ENCODE peak calls at places on chromosomes 13 and 19, in nine cellular contexts. Q is H1, U is upper lobe of right lung, N is ovary, B is lung, K is cardiac muscle cell, X is pancreas, A is astrocyte of the cerebellum, R is ascending aorta. F is an unnamed sample.

GRCh38 chr19:46254776-46255175 is 25.2 kb downstream of the IGFL1 start:
- DNase-seq in B (no peak), N (no peak), X (no peak), U (no peak), K (no peak), Q (no peak), R (no peak), A (no peak), F (no peak)

GRCh38 chr19:17390665-17391370 is 3.2 kb downstream of the CCDC194 start:
- DNase-seq in Q (peak), K (peak), X (peak), U (peak), N (peak), R (peak), B (peak), A (peak), F (peak)

GRCh38 chr19:44846455-44847143 is 502 bp downstream of the NECTIN2 start:
- DNase-seq in N (peak), Q (peak), K (peak), R (no peak), A (no peak), X (peak), U (no peak), B (no peak), F (no peak)

GRCh38 chr19:51503891-51504290 is 2.3 kb upstream of the SIGLEC12 start:
- DNase-seq in K (no peak), N (no peak), X (no peak), U (no peak), Q (no peak), A (no peak), R (no peak), B (no peak), F (no peak)

GRCh38 chr13:109868583-109869311 is 82.4 kb upstream of the IRS2 start:
- DNase-seq in U (no peak), N (no peak), B (no peak), A (no peak), Q (no peak), R (no peak), X (no peak), K (no peak), F (peak)

GRCh38 chr13:27678306-27679040 is 56.8 kb downstream of the POLR1D start:
- DNase-seq in B (no peak), U (no peak), R (no peak), A (no peak), K (no peak), X (no peak), Q (no peak), N (no peak), F (no peak)

GRCh38 chr19:17872251-17873001 is 681 bp downstream of the SLC5A5 start:
- DNase-seq in B (no peak), N (no peak), A (no peak), R (no peak), U (no peak), K (no peak), X (no peak), Q (peak), F (no peak)

GRCh38 chr13:32330438-32330837 is 15.1 kb downstream of the BRCA2 start:
- DNase-seq in K (peak), X (no peak), U (no peak), A (no peak), N (no peak), R (no peak), B (no peak), Q (no peak), F (peak)

GRCh38 chr13:76148926-76149325 is 512.8 kb downstream of the LMO7 start:
- DNase-seq in B (no peak), Q (no peak), A (peak), N (no peak), K (peak), R (no peak), U (no peak), X (no peak), F (peak)

GRCh38 chr19:48511321-48511731 is 309 bp downstream of the LMTK3 start:
- DNase-seq in Q (peak), B (no peak), U (no peak), R (no peak), X (no peak), A (no peak), K (no peak), N (no peak), F (no peak)

GRCh38 chr13:45219938-45220375 is 19.1 kb upstream of the KCTD4 start:
- DNase-seq in A (no peak), Q (no peak), R (no peak), U (no peak), K (peak), N (no peak), X (no peak), B (no peak), F (peak)

GRCh38 chr13:68676513-68677115 is 1431.0 kb upstream of the ATXN8OS start:
- DNase-seq in Q (no peak), B (no peak), K (no peak), X (no peak), N (no peak), A (no peak), R (no peak), U (no peak), F (no peak)

GRCh38 chr19:3725640-3726310 is 17.6 kb downstream of the TJP3 start:
- DNase-seq in Q (peak), U (peak), K (peak), B (peak), X (peak), R (no peak), N (no peak), A (no peak), F (no peak)

GRCh38 chr13:73900591-73900990 is 233.6 kb downstream of the KLF12 start:
- DNase-seq in X (no peak), N (no peak), B (no peak), K (peak), U (no peak), A (peak), Q (no peak), R (no peak), F (no peak)

GRCh38 chr13:103866041-103866440 is 799.8 kb upstream of the SLC10A2 start:
- DNase-seq in X (no peak), A (no peak), K (no peak), B (no peak), N (no peak), Q (no peak), R (no peak), U (no peak), F (no peak)

GRCh38 chr19:2327773-2328400 is 499 bp downstream of the LSM7 start:
- DNase-seq in K (peak), Q (no peak), N (no peak), R (no peak), X (no peak), B (peak), U (no peak), A (peak), F (peak)

GRCh38 chr13:36553501-36553900 is 120.3 kb upstream of the SERTM1 start:
- DNase-seq in U (no peak), Q (no peak), R (no peak), A (no peak), B (no peak), K (peak), X (no peak), N (no peak), F (no peak)

GRCh38 chr19:10478903-10479384 is 24.2 kb downstream of the KEAP1 start:
- DNase-seq in K (peak), U (peak), A (peak), Q (peak), N (peak), X (peak), B (peak), R (peak), F (peak)
- H3K4me3 ChIP-seq in K (no peak), U (peak), A (peak), Q (no peak), N (peak), X (peak), B (no peak), R (peak), F (peak)

DNA sequence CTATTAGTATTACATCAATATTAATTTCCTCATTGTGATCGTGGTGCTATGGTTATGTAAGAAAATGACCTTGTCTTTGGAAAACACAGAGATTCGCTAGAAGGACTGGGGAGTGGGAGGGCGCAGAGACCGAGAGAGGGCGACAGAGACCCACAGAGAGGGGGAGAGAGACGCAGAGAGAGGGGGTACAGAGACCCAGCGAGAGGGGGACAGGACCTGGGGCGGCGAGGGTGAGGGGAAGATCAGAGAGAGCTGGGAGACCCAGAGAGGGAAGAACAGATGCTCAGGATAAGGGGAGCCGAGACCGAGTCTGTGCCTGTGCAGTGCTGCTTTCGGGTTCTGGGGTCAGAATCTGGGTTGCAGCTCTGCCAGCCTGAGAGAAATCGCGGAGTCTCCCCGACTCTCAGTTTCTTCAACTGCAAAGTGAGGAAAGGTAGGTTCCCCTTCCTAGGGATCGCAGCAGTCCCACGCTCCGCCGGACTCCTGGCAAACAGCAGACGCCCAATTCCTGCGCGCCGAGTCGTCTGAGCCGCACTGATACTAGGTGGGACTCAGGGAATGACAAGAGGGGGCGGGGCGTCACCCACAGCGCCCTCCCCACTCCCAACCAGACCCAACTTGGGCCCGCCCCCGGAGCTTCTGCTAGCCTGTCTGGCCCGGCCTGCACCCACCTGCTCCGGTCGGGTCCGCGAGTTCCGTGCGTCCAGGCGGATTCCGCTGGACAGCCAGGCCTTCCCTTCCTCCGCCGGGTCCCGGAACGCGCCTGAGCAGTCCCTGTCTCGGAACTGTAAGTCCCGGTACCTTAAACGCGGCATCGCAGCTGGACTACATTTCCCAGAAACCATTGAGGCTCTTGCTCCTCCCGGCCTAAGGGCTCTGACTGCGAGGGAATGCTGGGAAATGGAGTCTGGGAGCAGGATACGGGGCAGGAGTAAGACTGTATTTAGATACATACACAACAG is 15.3 kb downstream of the IZUMO2 start:
- DNase-seq in B (peak), K (peak), U (peak), N (peak), A (peak), R (peak), Q (peak), X (peak), F (peak)
- TF ChIP-seq CTCF in B (peak), K (peak), U (peak), N (peak), A (peak), R (peak), Q (peak), X (no peak), F (peak)

GRCh38 chr13:95269756-95270155 is 31.5 kb downstream of the ABCC4 start:
- DNase-seq in R (no peak), N (no peak), K (no peak), U (no peak), Q (no peak), B (no peak), X (no peak), A (no peak), F (no peak)

GRCh38 chr13:95261956-95262355 is 39.3 kb downstream of the ABCC4 start:
- DNase-seq in B (no peak), U (no peak), N (no peak), K (no peak), R (no peak), A (no peak), Q (no peak), X (no peak), F (no peak)

GRCh38 chr13:95264225-95264624 is 37.0 kb downstream of the ABCC4 start:
- DNase-seq in X (no peak), Q (no peak), K (no peak), R (no peak), B (no peak), U (no peak), A (no peak), N (no peak), F (no peak)

GRCh38 chr13:95262837-95263381 is 38.3 kb downstream of the ABCC4 start:
- DNase-seq in X (no peak), K (no peak), N (no peak), R (no peak), Q (no peak), B (no peak), U (no peak), A (no peak), F (no peak)

GRCh38 chr13:95267662-95268369 is 33.4 kb downstream of the ABCC4 start:
- DNase-seq in X (no peak), K (peak), B (no peak), N (no peak), R (no peak), U (no peak), Q (no peak), A (peak), F (peak)
- H3K4me3 ChIP-seq in X (no peak), K (no peak), B (no peak), N (no peak), R (no peak), U (no peak), Q (no peak), A (no peak), F (no peak)

DNA sequence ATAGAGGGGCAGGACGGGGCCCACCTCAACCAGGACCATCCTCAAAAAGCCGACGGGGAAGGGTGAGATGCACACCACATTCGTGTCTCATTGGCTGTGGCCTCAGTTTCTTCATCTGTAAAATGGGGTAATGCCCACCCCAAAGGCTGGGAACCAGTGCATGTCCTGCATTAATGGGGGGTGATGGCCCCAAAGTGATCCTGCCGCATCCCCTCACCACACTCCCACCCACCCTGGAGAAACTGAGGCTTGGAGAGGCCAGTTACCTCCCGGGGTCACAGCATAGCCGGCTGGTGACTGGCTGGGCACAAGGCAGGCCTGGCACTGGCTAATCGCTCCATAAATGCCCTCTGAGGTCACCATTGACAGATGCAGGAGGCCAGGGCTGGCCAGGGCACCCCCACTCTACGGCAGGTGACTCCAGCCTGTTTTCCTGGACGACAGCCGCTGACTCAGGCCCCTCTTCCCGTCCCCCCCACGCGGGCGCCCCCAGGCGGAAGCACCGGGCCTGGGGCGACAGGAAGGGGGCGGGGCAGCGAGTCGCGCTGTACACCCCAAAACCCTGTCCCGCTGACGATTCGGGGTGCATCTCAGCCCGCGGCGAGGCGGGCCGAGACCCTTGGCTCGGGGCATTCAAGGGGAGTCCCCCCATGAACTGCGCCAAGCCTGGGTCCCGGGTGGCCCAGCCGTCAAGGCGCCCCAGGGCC is 483 bp upstream of the MIDN start:
- DNase-seq in R (peak), Q (peak), K (peak), A (no peak), U (peak), N (peak), X (peak), B (peak), F (peak)
- TF ChIP-seq CTCF in R (peak), Q (peak), K (peak), A (peak), U (peak), N (peak), X (no peak), B (no peak), F (no peak)

DNA sequence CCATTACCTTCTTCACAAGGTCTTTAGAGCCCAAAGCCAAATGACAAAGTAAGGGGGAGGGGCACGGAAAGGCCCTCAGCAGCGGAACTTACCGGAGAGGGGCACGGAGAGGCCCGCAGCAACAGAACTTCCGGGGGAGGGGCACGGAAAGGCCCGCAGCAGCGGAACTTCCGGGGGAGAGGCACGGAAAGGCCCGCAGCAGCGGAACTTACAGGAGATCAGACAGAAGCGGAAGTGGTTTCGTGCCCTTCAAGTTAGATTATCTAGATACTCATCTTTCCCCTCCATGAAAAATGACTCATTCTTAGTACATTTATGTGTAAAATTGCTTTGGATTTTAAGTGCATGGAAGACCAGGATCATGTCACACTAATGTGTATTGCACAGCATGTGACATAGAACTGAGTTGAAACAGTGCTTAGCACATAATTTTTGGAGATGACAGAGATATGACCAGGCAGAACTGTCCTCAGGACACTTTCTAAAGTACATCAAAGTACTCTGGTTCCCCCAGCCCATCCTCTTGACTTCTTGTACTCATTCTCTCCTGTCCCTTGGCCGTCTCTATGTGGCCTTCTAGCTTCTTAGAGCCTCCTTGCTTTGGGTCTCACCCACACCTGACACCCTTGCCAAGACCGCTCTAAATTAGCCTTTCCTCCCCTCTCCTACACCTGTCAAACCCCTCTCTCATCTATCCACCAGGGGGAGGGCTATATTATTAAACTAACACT is 25.7 kb upstream of the TPTE2 start:
- DNase-seq in K (peak), U (peak), X (no peak), R (no peak), B (peak), N (no peak), A (no peak), Q (no peak), F (peak)
- H3K4me3 ChIP-seq in K (no peak), U (peak), X (no peak), R (peak), B (no peak), N (no peak), A (no peak), Q (no peak), F (peak)

DNA sequence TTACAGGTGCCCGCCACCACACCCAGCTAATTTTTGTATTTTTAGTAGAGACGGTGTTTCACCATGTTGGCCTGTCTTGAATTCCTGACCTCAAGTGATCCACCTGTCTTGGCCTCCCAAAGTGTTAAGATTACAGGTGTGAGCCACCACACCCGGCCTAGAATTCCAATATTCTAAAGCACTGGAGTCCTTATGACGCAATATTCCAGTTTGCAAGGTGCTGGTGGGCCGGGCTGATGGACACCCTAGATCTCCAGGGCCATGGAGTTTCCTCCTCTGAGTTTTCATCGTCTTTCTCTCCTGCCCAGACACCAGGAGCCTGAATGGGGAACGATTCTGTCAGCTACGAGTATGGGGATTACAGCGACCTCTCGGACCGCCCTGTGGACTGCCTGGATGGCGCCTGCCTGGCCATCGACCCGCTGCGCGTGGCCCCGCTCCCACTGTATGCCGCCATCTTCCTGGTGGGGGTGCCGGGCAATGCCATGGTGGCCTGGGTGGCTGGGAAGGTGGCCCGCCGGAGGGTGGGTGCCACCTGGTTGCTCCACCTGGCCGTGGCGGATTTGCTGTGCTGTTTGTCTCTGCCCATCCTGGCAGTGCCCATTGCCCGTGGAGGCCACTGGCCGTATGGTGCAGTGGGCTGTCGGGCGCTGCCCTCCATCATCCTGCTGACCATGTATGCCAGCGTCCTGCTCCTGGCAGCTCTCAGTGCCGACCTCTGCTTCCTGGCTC is 8.5 kb upstream of the DHX34 start:
- DNase-seq in K (no peak), N (no peak), B (no peak), X (no peak), R (no peak), A (no peak), Q (no peak), U (no peak), F (no peak)
- TF ChIP-seq CTCF in K (no peak), N (no peak), B (no peak), X (no peak), R (no peak), A (no peak), Q (no peak), U (no peak), F (no peak)

DNA sequence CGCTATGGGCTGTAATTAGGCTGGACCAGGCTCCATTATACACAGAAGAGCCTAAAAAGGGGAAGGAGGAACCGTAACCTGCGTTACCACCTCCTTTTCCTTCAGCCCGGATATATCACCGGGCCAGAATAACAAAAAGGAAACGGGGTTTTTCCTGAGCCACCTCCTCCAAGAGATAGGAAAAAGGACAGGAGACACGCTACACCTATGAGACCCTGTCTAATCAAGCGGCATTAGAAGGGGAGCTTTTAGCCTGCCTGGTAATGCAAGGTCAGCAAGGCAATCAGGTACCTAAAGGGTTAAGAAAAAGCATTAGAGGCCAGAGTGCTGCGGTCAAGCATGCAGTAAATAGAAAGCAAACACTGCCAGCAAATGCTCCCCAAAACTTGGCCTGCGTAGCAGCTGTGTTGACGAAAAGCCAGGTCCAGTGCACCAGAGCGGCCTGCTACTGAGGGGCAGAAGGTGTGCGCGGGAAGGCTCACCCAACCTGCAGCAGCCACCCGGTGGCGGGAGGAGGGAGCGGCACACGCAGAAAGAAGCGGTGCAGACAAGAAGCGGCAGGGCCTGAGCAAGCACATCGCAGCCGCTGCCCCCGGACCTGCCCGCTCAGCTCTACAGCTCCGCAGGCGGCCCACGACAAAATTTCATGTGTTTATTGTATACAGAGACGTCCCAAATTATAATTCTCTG is 1466.1 kb downstream of the UQCRFS1 start:
- DNase-seq in R (no peak), N (peak), Q (peak), A (no peak), B (peak), U (peak), K (peak), X (peak), F (peak)
- H3K4me3 ChIP-seq in R (no peak), N (no peak), Q (no peak), A (no peak), B (peak), U (peak), K (no peak), X (no peak), F (no peak)

GRCh38 chr19:40521276-40521675 is 54.5 kb downstream of the SPTBN4 start:
- DNase-seq in R (no peak), A (no peak), X (no peak), K (peak), N (no peak), U (no peak), Q (no peak), B (no peak), F (peak)
- TF ChIP-seq CTCF in R (no peak), A (peak), X (no peak), K (peak), N (no peak), U (peak), Q (no peak), B (no peak), F (peak)

F was measured in fibroblast of mammary gland.